ENCODE peak calls at places on chromosome 13, in four cellular contexts. One of them, this sample, is unnamed.

GRCh38 chr13:30240608-30241007 is 66.7 kb downstream of the KATNAL1 start:
- DNase-seq in stomach: no peak
- DNase-seq in sigmoid colon: no peak
- DNase-seq in tibial nerve: no peak
- DNase-seq in this sample: no peak

GRCh38 chr13:96080676-96081075 is 9.2 kb upstream of the HS6ST3 start:
- DNase-seq in stomach: no peak
- DNase-seq in sigmoid colon: no peak
- DNase-seq in tibial nerve: no peak
- DNase-seq in this sample: no peak

GRCh38 chr13:91236182-91236581 is 111.3 kb upstream of the MIR17HG start:
- DNase-seq in stomach: no peak
- DNase-seq in sigmoid colon: no peak
- DNase-seq in tibial nerve: no peak
- DNase-seq in this sample: no peak

GRCh38 chr13:67043901-67044300 is 186.2 kb downstream of the PCDH9 start:
- DNase-seq in stomach: no peak
- DNase-seq in sigmoid colon: no peak
- DNase-seq in tibial nerve: no peak
- DNase-seq in this sample: no peak

GRCh38 chr13:39047560-39047959 is 9.3 kb downstream of the NHLRC3 start:
- DNase-seq in stomach: no peak
- DNase-seq in sigmoid colon: no peak
- DNase-seq in tibial nerve: no peak
- DNase-seq in this sample: no peak

GRCh38 chr13:102347490-102347889 is 54.4 kb downstream of the FGF14 start:
- DNase-seq in stomach: no peak
- DNase-seq in sigmoid colon: no peak
- DNase-seq in tibial nerve: no peak
- DNase-seq in this sample: no peak

GRCh38 chr13:99218545-99218944 is 17.9 kb downstream of the UBAC2 start:
- DNase-seq in stomach: peak
- DNase-seq in sigmoid colon: no peak
- DNase-seq in tibial nerve: no peak
- DNase-seq in this sample: no peak

GRCh38 chr13:35470671-35471465 is 5.6 kb downstream of the MAB21L1 start:
- DNase-seq in stomach: no peak
- DNase-seq in sigmoid colon: peak
- DNase-seq in tibial nerve: peak
- DNase-seq in this sample: peak

GRCh38 chr13:113562085-113562749 is 22.3 kb upstream of the TFDP1 start:
- DNase-seq in stomach: peak
- DNase-seq in sigmoid colon: no peak
- DNase-seq in tibial nerve: no peak
- DNase-seq in this sample: peak

GRCh38 chr13:73835138-73835721 is 299.0 kb downstream of the KLF12 start:
- DNase-seq in stomach: no peak
- DNase-seq in sigmoid colon: no peak
- DNase-seq in tibial nerve: no peak
- DNase-seq in this sample: no peak

GRCh38 chr13:48559638-48560320 is 26.9 kb upstream of the RCBTB2 start:
- DNase-seq in stomach: no peak
- DNase-seq in sigmoid colon: no peak
- DNase-seq in tibial nerve: no peak
- DNase-seq in this sample: no peak

GRCh38 chr13:107551521-107551920 is 663.8 kb downstream of the LIG4 start:
- DNase-seq in stomach: no peak
- DNase-seq in sigmoid colon: no peak
- DNase-seq in tibial nerve: no peak
- DNase-seq in this sample: no peak

GRCh38 chr13:110535526-110535925 is 26.0 kb downstream of the RAB20 start:
- DNase-seq in stomach: no peak
- DNase-seq in sigmoid colon: no peak
- DNase-seq in tibial nerve: no peak
- DNase-seq in this sample: no peak

GRCh38 chr13:26468203-26468602 is 89.3 kb upstream of the WASF3 start:
- DNase-seq in stomach: no peak
- DNase-seq in sigmoid colon: no peak
- DNase-seq in tibial nerve: no peak
- DNase-seq in this sample: no peak

GRCh38 chr13:46100191-46100877 is 4.5 kb downstream of the CPB2 start:
- DNase-seq in stomach: no peak
- DNase-seq in sigmoid colon: no peak
- DNase-seq in tibial nerve: no peak
- DNase-seq in this sample: no peak

GRCh38 chr13:104937881-104938280 is 1597.6 kb downstream of the EFNB2 start:
- DNase-seq in stomach: no peak
- DNase-seq in sigmoid colon: no peak
- DNase-seq in tibial nerve: no peak
- DNase-seq in this sample: no peak

GRCh38 chr13:94382520-94382919 is 97.0 kb downstream of the DCT start:
- DNase-seq in stomach: no peak
- DNase-seq in sigmoid colon: no peak
- DNase-seq in tibial nerve: no peak
- DNase-seq in this sample: no peak

GRCh38 chr13:75437582-75438318 is 44.2 kb downstream of the TBC1D4 start:
- DNase-seq in stomach: no peak
- DNase-seq in sigmoid colon: no peak
- DNase-seq in tibial nerve: no peak
- DNase-seq in this sample: no peak

GRCh38 chr13:81142306-81142999 is 801.5 kb upstream of the SPRY2 start:
- DNase-seq in stomach: no peak
- DNase-seq in sigmoid colon: no peak
- DNase-seq in tibial nerve: no peak
- DNase-seq in this sample: no peak

GRCh38 chr13:81987677-81988357 is 1646.9 kb upstream of the SPRY2 start:
- DNase-seq in stomach: no peak
- DNase-seq in sigmoid colon: no peak
- DNase-seq in tibial nerve: no peak
- DNase-seq in this sample: no peak

GRCh38 chr13:59447846-59448620 is 715.7 kb downstream of the DIAPH3 start:
- DNase-seq in stomach: no peak
- DNase-seq in sigmoid colon: no peak
- DNase-seq in tibial nerve: no peak
- DNase-seq in this sample: no peak

GRCh38 chr13:43368003-43368402 is 344.6 kb downstream of the DNAJC15 start:
- DNase-seq in stomach: no peak
- DNase-seq in sigmoid colon: no peak
- DNase-seq in tibial nerve: no peak
- DNase-seq in this sample: no peak

GRCh38 chr13:63693696-63694095 is 2278.0 kb upstream of the PCDH20 start:
- DNase-seq in stomach: no peak
- DNase-seq in sigmoid colon: no peak
- DNase-seq in tibial nerve: no peak
- DNase-seq in this sample: no peak

GRCh38 chr13:25422153-25422552 is 50.4 kb downstream of the ATP8A2 start:
- DNase-seq in stomach: no peak
- DNase-seq in sigmoid colon: no peak
- DNase-seq in tibial nerve: no peak
- DNase-seq in this sample: no peak

GRCh38 chr13:25423831-25424230 is 52.1 kb downstream of the ATP8A2 start:
- DNase-seq in stomach: no peak
- DNase-seq in sigmoid colon: no peak
- DNase-seq in tibial nerve: no peak
- DNase-seq in this sample: no peak

GRCh38 chr13:25420161-25420560 is 48.4 kb downstream of the ATP8A2 start:
- DNase-seq in stomach: no peak
- DNase-seq in sigmoid colon: no peak
- DNase-seq in tibial nerve: no peak
- DNase-seq in this sample: no peak

GRCh38 chr13:25421602-25422001 is 49.8 kb downstream of the ATP8A2 start:
- DNase-seq in stomach: no peak
- DNase-seq in sigmoid colon: no peak
- DNase-seq in tibial nerve: no peak
- DNase-seq in this sample: no peak
- TF ChIP-seq EP300 in stomach: no peak
- TF ChIP-seq EP300 in sigmoid colon: no peak
- TF ChIP-seq EP300 in tibial nerve: no peak
- TF ChIP-seq EP300 in this sample: no peak

GRCh38 chr13:50611117-50611781 is 232.2 kb downstream of the DLEU7 start:
- DNase-seq in stomach: no peak
- DNase-seq in sigmoid colon: no peak
- DNase-seq in tibial nerve: no peak
- DNase-seq in this sample: no peak

GRCh38 chr13:50612717-50613116 is 230.8 kb downstream of the DLEU7 start:
- DNase-seq in stomach: no peak
- DNase-seq in sigmoid colon: no peak
- DNase-seq in tibial nerve: no peak
- DNase-seq in this sample: no peak

GRCh38 chr13:50615234-50615633 is 228.3 kb downstream of the DLEU7 start:
- DNase-seq in stomach: no peak
- DNase-seq in sigmoid colon: no peak
- DNase-seq in tibial nerve: no peak
- DNase-seq in this sample: no peak

GRCh38 chr13:50616101-50616500 is 227.4 kb downstream of the DLEU7 start:
- DNase-seq in stomach: no peak
- DNase-seq in sigmoid colon: no peak
- DNase-seq in tibial nerve: no peak
- DNase-seq in this sample: no peak

DNA sequence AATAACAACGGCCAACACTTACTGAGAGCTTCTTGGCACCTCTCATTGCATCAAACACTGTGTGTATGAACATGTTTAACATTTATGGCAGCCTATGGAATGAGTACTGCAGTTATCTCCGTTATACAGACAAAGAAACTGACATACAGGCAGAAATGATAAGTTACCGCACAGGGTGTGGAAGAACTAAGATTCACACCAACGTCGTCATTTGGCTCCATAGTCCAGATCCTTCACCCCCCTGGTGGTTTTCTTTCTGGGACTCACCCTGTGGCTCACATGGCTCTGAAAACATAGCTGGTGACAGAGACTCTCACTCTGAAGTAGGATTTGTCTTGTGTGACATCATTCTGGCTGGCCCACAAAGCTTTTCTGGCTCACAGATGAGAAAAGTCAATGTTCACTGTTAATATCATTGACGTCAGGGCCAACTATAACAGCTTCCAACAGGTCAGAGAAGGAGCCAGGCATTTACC is 230.1 kb downstream of the DLEU7 start:
- DNase-seq in stomach: no peak
- DNase-seq in sigmoid colon: no peak
- DNase-seq in tibial nerve: no peak
- DNase-seq in this sample: no peak
- TF ChIP-seq EP300 in stomach: no peak
- TF ChIP-seq EP300 in sigmoid colon: no peak
- TF ChIP-seq EP300 in tibial nerve: no peak
- TF ChIP-seq EP300 in this sample: no peak

DNA sequence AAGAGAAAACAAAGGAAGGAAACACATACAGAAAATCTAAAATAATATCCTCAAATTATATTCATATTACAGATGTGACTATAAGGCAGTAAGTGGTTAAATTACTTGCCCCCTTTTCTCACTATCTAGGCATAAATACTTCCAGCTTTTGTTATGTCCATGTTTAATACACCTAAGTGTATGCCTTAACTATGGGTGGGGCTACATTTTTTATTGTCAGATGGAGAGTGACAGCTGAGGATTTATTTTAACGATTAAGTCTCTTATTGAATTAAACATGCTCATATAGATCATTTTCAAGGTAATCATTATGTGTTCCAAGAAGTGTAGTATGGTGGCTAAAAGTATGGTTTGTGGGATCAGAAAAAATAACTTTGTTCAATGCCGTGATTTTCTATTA is 909.3 kb downstream of the GPC5 start:
- DNase-seq in stomach: no peak
- DNase-seq in sigmoid colon: no peak
- DNase-seq in tibial nerve: no peak
- DNase-seq in this sample: no peak
- TF ChIP-seq EP300 in stomach: no peak
- TF ChIP-seq EP300 in sigmoid colon: no peak
- TF ChIP-seq EP300 in tibial nerve: no peak
- TF ChIP-seq EP300 in this sample: no peak

GRCh38 chr13:32087955-32088747 is 56.6 kb downstream of the FRY start:
- DNase-seq in stomach: no peak
- DNase-seq in sigmoid colon: no peak
- DNase-seq in tibial nerve: no peak
- DNase-seq in this sample: no peak
- TF ChIP-seq EP300 in stomach: no peak
- TF ChIP-seq EP300 in sigmoid colon: no peak
- TF ChIP-seq EP300 in tibial nerve: no peak
- TF ChIP-seq EP300 in this sample: no peak

GRCh38 chr13:79917628-79918027 is 423.3 kb downstream of the SPRY2 start:
- DNase-seq in stomach: no peak
- DNase-seq in sigmoid colon: no peak
- DNase-seq in tibial nerve: no peak
- DNase-seq in this sample: no peak
- TF ChIP-seq EP300 in stomach: no peak
- TF ChIP-seq EP300 in sigmoid colon: no peak
- TF ChIP-seq EP300 in tibial nerve: no peak
- TF ChIP-seq EP300 in this sample: no peak

GRCh38 chr13:25171517-25172302 is at the start of gene AMER2:
- DNase-seq in stomach: no peak
- DNase-seq in sigmoid colon: peak
- DNase-seq in tibial nerve: no peak
- DNase-seq in this sample: peak
- TF ChIP-seq EP300 in stomach: no peak
- TF ChIP-seq EP300 in sigmoid colon: no peak
- TF ChIP-seq EP300 in tibial nerve: no peak
- TF ChIP-seq EP300 in this sample: no peak

DNA sequence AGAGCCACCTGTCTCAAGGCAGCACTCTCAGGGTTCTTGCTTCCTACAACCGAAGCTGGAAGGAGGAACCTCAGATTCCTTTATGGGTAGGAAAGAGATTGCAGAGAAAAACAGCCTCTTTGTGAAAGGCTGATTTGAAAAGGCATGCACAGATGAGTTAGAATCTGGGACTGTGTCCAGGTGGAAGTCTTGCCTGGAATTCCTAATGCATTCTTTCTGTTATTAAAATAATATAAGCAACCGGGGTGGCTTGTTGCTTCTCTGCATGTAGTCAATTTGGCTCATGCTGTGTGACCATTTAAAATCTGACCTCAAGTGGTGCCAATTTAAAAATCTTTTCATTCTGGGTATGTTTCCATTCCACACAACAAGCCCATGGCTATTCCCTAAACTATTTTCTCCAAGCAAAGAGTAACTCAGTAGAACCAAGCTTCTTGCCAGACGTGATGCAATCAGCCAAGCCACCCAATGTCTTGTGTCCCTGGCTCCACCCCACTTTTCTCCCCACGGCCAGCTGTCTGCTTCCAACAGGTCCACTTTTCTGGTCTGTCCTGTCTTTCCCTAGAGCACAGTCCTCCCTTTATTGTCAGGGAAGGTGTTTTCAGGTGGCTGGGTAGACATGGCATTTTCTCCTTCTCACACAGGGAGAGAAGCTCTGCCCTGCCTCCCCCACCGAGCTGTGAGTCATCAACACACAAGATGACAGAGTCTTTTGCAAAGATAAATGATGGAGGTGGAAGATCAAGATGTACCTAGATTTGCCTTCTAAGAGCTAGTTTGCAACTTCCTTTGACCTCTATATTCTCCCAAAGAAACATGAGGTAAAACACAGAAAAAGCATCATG is 394.3 kb downstream of the FOXO1 start:
- DNase-seq in stomach: peak
- DNase-seq in sigmoid colon: peak
- DNase-seq in tibial nerve: peak
- DNase-seq in this sample: peak
- TF ChIP-seq EP300 in stomach: no peak
- TF ChIP-seq EP300 in sigmoid colon: no peak
- TF ChIP-seq EP300 in tibial nerve: no peak
- TF ChIP-seq EP300 in this sample: no peak

This sample was measured in transverse colon.